ENCODE peak calls at places on chromosome X, in six cellular contexts. One of them, this sample, is unnamed.

GRCh38 chrX:18353931-18354368 is 538 bp downstream of the SCML2 start:
- DNase-seq in A549: peak; percentile 44
- DNase-seq in NB4: peak; percentile 47
- DNase-seq in WTC11: peak; percentile 48
- DNase-seq in endothelial cell of umbilical vein: no peak
- DNase-seq in GM12878: no peak
- DNase-seq in this sample: peak; percentile 7

GRCh38 chrX:69024931-69025330 is 140.3 kb downstream of the PJA1 start:
- DNase-seq in endothelial cell of umbilical vein: no peak
- DNase-seq in WTC11: no peak
- DNase-seq in GM12878: no peak
- DNase-seq in NB4: no peak
- DNase-seq in A549: no peak
- DNase-seq in this sample: no peak

GRCh38 chrX:16251782-16252181 is 84.5 kb downstream of the MAGEB17 start:
- DNase-seq in GM12878: no peak
- DNase-seq in NB4: no peak
- DNase-seq in endothelial cell of umbilical vein: no peak
- DNase-seq in WTC11: no peak
- DNase-seq in A549: no peak
- DNase-seq in this sample: no peak

GRCh38 chrX:103831803-103832544 is at the start of gene RAB9B:
- DNase-seq in endothelial cell of umbilical vein: peak; percentile 41
- DNase-seq in GM12878: no peak
- DNase-seq in A549: no peak
- DNase-seq in WTC11: peak; percentile 75
- DNase-seq in NB4: peak; percentile 7
- DNase-seq in this sample: no peak

GRCh38 chrX:9317174-9317573 is 147.7 kb upstream of the TBL1X start:
- DNase-seq in A549: no peak
- DNase-seq in NB4: no peak
- DNase-seq in GM12878: no peak
- DNase-seq in WTC11: no peak
- DNase-seq in endothelial cell of umbilical vein: no peak
- DNase-seq in this sample: no peak

GRCh38 chrX:10549280-10549679 is 71.1 kb downstream of the MID1 start:
- DNase-seq in WTC11: no peak
- DNase-seq in NB4: no peak
- DNase-seq in endothelial cell of umbilical vein: peak; percentile 43
- DNase-seq in A549: no peak
- DNase-seq in GM12878: no peak
- DNase-seq in this sample: no peak

GRCh38 chrX:18674788-18675735 is 3.2 kb upstream of the RS1 start:
- DNase-seq in A549: peak; percentile 77
- DNase-seq in GM12878: peak; percentile 64
- DNase-seq in endothelial cell of umbilical vein: peak; percentile 80
- DNase-seq in WTC11: peak; percentile 67
- DNase-seq in NB4: peak; percentile 74
- DNase-seq in this sample: peak; percentile 58

GRCh38 chrX:120380699-120381098 is 18.8 kb downstream of the ATP1B4 start:
- DNase-seq in A549: peak; percentile 42
- DNase-seq in WTC11: no peak
- DNase-seq in endothelial cell of umbilical vein: peak; percentile 2
- DNase-seq in NB4: peak; percentile 30
- DNase-seq in GM12878: no peak
- DNase-seq in this sample: peak; percentile 10

GRCh38 chrX:120468479-120468824 is 644 bp downstream of the LAMP2 start:
- DNase-seq in A549: no peak
- DNase-seq in endothelial cell of umbilical vein: peak; percentile 3
- DNase-seq in NB4: no peak
- DNase-seq in WTC11: no peak
- DNase-seq in GM12878: no peak
- DNase-seq in this sample: no peak

GRCh38 chrX:118346258-118347094 is 570 bp downstream of the WDR44 start:
- DNase-seq in NB4: peak; percentile 75
- DNase-seq in A549: peak; percentile 46
- DNase-seq in endothelial cell of umbilical vein: peak; percentile 24
- DNase-seq in WTC11: peak; percentile 18
- DNase-seq in GM12878: no peak
- DNase-seq in this sample: peak; percentile 7

GRCh38 chrX:55801811-55802210 is 84.3 kb downstream of the RRAGB start:
- DNase-seq in NB4: no peak
- DNase-seq in GM12878: no peak
- DNase-seq in A549: no peak
- DNase-seq in endothelial cell of umbilical vein: no peak
- DNase-seq in WTC11: no peak
- DNase-seq in this sample: no peak

GRCh38 chrX:67917412-67918010 is 373.7 kb downstream of the AR start:
- DNase-seq in A549: no peak
- DNase-seq in WTC11: no peak
- DNase-seq in endothelial cell of umbilical vein: no peak
- DNase-seq in GM12878: no peak
- DNase-seq in NB4: peak; percentile 4
- DNase-seq in this sample: no peak

GRCh38 chrX:41384041-41384705 is 50.2 kb downstream of the DDX3X start:
- DNase-seq in GM12878: no peak
- DNase-seq in A549: peak; percentile 89
- DNase-seq in WTC11: no peak
- DNase-seq in endothelial cell of umbilical vein: no peak
- DNase-seq in NB4: peak; percentile 87
- DNase-seq in this sample: no peak

GRCh38 chrX:155246748-155247147 is 17.5 kb downstream of the RAB39B start:
- DNase-seq in NB4: peak; percentile 7
- DNase-seq in A549: no peak
- DNase-seq in GM12878: no peak
- DNase-seq in endothelial cell of umbilical vein: no peak
- DNase-seq in WTC11: no peak
- DNase-seq in this sample: no peak

GRCh38 chrX:122303761-122304160 is 880.3 kb upstream of the GRIA3 start:
- DNase-seq in NB4: no peak
- DNase-seq in GM12878: no peak
- DNase-seq in endothelial cell of umbilical vein: no peak
- DNase-seq in WTC11: no peak
- DNase-seq in A549: no peak
- DNase-seq in this sample: no peak

GRCh38 chrX:118552501-118552900 is 56.9 kb downstream of the DOCK11 start:
- DNase-seq in endothelial cell of umbilical vein: no peak
- DNase-seq in NB4: peak; percentile 27
- DNase-seq in GM12878: no peak
- DNase-seq in WTC11: no peak
- DNase-seq in A549: peak; percentile 63
- DNase-seq in this sample: no peak

GRCh38 chrX:49309401-49309981 is 6.0 kb downstream of the GAGE10 start:
- DNase-seq in WTC11: no peak
- DNase-seq in endothelial cell of umbilical vein: peak; percentile 10
- DNase-seq in GM12878: no peak
- DNase-seq in NB4: no peak
- DNase-seq in A549: no peak
- DNase-seq in this sample: no peak

GRCh38 chrX:149979126-149979644 is 40.9 kb upstream of the EOLA2 start:
- DNase-seq in GM12878: no peak
- DNase-seq in NB4: no peak
- DNase-seq in WTC11: no peak
- DNase-seq in A549: no peak
- DNase-seq in endothelial cell of umbilical vein: no peak
- DNase-seq in this sample: no peak

GRCh38 chrX:40245411-40246140 is 147.8 kb upstream of the BCOR start:
- DNase-seq in NB4: no peak
- DNase-seq in WTC11: no peak
- DNase-seq in A549: no peak
- DNase-seq in GM12878: no peak
- DNase-seq in endothelial cell of umbilical vein: peak; percentile 64
- DNase-seq in this sample: no peak

GRCh38 chrX:42519666-42520231 is 258.2 kb downstream of the PPP1R2C start:
- DNase-seq in A549: peak; percentile 1
- DNase-seq in NB4: no peak
- DNase-seq in endothelial cell of umbilical vein: peak; percentile 4
- DNase-seq in WTC11: no peak
- DNase-seq in GM12878: no peak
- DNase-seq in this sample: no peak

GRCh38 chrX:44314259-44314734 is 29.2 kb downstream of the EFHC2 start:
- DNase-seq in A549: no peak
- DNase-seq in endothelial cell of umbilical vein: peak; percentile 12
- DNase-seq in GM12878: no peak
- DNase-seq in WTC11: peak; percentile 10
- DNase-seq in NB4: peak; percentile 97
- DNase-seq in this sample: no peak

GRCh38 chrX:134502686-134503085 is 42.7 kb downstream of the HPRT1 start:
- DNase-seq in A549: no peak
- DNase-seq in endothelial cell of umbilical vein: no peak
- DNase-seq in NB4: no peak
- DNase-seq in WTC11: no peak
- DNase-seq in GM12878: no peak
- DNase-seq in this sample: no peak

GRCh38 chrX:57294961-57295360 is 8.5 kb downstream of the FAAH2 start:
- DNase-seq in WTC11: no peak
- DNase-seq in NB4: no peak
- DNase-seq in endothelial cell of umbilical vein: no peak
- DNase-seq in A549: no peak
- DNase-seq in GM12878: no peak
- DNase-seq in this sample: no peak

GRCh38 chrX:135327299-135327698 is 18.0 kb downstream of the ETDC start:
- DNase-seq in A549: peak; percentile 9
- DNase-seq in GM12878: no peak
- DNase-seq in NB4: no peak
- DNase-seq in endothelial cell of umbilical vein: peak; percentile 17
- DNase-seq in WTC11: no peak
- DNase-seq in this sample: no peak

GRCh38 chrX:108722561-108722960 is 13.8 kb downstream of the IRS4 start:
- DNase-seq in GM12878: no peak
- DNase-seq in NB4: no peak
- DNase-seq in A549: no peak
- DNase-seq in WTC11: no peak
- DNase-seq in endothelial cell of umbilical vein: no peak
- DNase-seq in this sample: no peak

GRCh38 chrX:1466232-1466661 is 13.5 kb upstream of the ASMTL start:
- DNase-seq in A549: no peak
- DNase-seq in endothelial cell of umbilical vein: no peak
- DNase-seq in GM12878: no peak
- DNase-seq in NB4: no peak
- DNase-seq in WTC11: no peak
- DNase-seq in this sample: no peak

GRCh38 chrX:20265221-20265725 is 1.4 kb downstream of the RPS6KA3 start:
- DNase-seq in GM12878: no peak
- DNase-seq in A549: peak; percentile 71
- DNase-seq in NB4: peak; percentile 79
- DNase-seq in WTC11: peak; percentile 12
- DNase-seq in endothelial cell of umbilical vein: peak; percentile 66
- DNase-seq in this sample: peak; percentile 31

GRCh38 chrX:45505214-45505613 is 304.5 kb upstream of the DIPK2B start:
- DNase-seq in A549: peak; percentile 31
- DNase-seq in WTC11: no peak
- DNase-seq in NB4: no peak
- DNase-seq in endothelial cell of umbilical vein: peak; percentile 92
- DNase-seq in GM12878: no peak
- DNase-seq in this sample: no peak

DNA sequence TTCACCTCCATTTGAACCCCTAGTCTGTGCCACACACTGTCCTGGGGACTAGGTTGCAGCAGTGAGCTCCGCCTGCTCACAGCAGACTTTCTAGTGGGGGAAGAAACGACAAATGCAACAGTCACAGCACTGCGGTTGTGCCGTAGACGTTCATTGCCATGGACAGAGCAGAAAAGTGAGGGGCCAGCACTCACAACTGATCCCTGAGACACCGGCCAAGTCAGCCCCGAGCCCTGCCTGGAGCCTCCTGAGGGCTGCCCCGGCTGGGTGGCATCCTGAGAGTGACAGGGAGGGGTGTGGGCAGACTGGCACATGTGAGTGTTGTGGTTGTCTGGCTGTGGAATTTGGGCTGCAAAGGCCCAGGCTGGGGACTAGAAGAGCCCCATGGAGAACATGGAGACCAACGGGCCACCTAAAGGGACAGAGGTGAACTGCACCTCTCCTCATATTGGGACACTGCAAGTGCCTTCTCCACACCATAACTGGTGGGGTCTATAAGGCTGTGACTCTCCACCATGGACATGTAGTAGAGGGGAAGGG is 4.6 kb downstream of the DUSP9 start:
- DNase-seq in NB4: peak; percentile 47
- DNase-seq in A549: peak; percentile 35
- DNase-seq in endothelial cell of umbilical vein: no peak
- DNase-seq in WTC11: no peak
- DNase-seq in GM12878: no peak
- DNase-seq in this sample: peak; percentile 65
- TF ChIP-seq MAX in NB4: no peak
- TF ChIP-seq MAX in A549: no peak
- TF ChIP-seq MAX in endothelial cell of umbilical vein: no peak
- TF ChIP-seq MAX in WTC11: no peak
- TF ChIP-seq MAX in GM12878: no peak
- TF ChIP-seq MAX in this sample: no peak

GRCh38 chrX:15206306-15206705 is 63.6 kb downstream of the ASB9 start:
- DNase-seq in endothelial cell of umbilical vein: peak; percentile 14
- DNase-seq in NB4: no peak
- DNase-seq in WTC11: no peak
- DNase-seq in GM12878: no peak
- DNase-seq in A549: no peak
- DNase-seq in this sample: no peak
- TF ChIP-seq MAX in endothelial cell of umbilical vein: no peak
- TF ChIP-seq MAX in NB4: no peak
- TF ChIP-seq MAX in WTC11: no peak
- TF ChIP-seq MAX in GM12878: no peak
- TF ChIP-seq MAX in A549: no peak
- TF ChIP-seq MAX in this sample: no peak

DNA sequence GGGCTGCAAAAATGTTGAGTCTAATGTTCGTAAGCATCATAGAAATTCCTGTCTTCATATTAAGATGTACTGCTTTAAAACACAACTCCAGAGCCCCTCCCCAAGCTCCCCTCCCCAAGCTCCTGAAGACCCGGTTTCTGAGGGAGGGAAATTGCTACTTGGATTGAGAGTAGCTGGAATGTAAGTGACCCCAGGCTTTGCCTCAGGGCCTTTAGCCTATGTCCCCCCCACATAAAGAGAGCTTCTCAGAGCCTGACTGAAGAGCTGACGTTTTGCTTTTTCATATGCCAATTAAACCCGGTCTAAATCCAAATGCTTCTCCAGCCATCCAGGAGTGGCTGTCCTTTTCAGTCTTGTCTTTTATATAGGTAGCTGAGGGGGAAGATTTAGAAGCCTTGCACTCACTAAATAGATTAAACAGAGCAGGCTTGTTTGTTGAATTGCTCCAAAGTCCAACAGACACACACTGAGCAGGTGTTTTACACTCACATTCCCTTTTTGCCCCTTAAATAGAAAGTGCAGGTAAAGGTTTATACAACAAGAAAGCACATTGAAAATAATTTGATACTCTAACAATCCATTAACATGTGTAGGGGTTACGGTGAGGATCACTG is 19.6 kb downstream of the ARX start:
- DNase-seq in A549: no peak
- DNase-seq in GM12878: no peak
- DNase-seq in endothelial cell of umbilical vein: no peak
- DNase-seq in NB4: no peak
- DNase-seq in WTC11: no peak
- DNase-seq in this sample: no peak
- TF ChIP-seq MAX in A549: no peak
- TF ChIP-seq MAX in GM12878: no peak
- TF ChIP-seq MAX in endothelial cell of umbilical vein: no peak
- TF ChIP-seq MAX in NB4: no peak
- TF ChIP-seq MAX in WTC11: no peak
- TF ChIP-seq MAX in this sample: no peak

GRCh38 chrX:77162777-77163176 is 284.4 kb upstream of the FGF16 start:
- DNase-seq in NB4: no peak
- DNase-seq in WTC11: no peak
- DNase-seq in GM12878: no peak
- DNase-seq in endothelial cell of umbilical vein: no peak
- DNase-seq in A549: no peak
- DNase-seq in this sample: peak; percentile 43

GRCh38 chrX:77160301-77160700 is 286.9 kb upstream of the FGF16 start:
- DNase-seq in NB4: peak; percentile 15
- DNase-seq in GM12878: no peak
- DNase-seq in WTC11: peak; percentile 56
- DNase-seq in A549: peak; percentile 1
- DNase-seq in endothelial cell of umbilical vein: no peak
- DNase-seq in this sample: no peak
- TF ChIP-seq MAX in NB4: no peak
- TF ChIP-seq MAX in GM12878: no peak
- TF ChIP-seq MAX in WTC11: no peak
- TF ChIP-seq MAX in A549: no peak
- TF ChIP-seq MAX in endothelial cell of umbilical vein: no peak
- TF ChIP-seq MAX in this sample: no peak

This sample was measured in HepG2.